ENCODE peak calls at places on chromosome 2, in seven cellular contexts. G, P, N, T, K, J and D are unnamed samples.

GRCh38 chr2:71930073-71930681 is 217.5 kb downstream of the CYP26B1 start:
- DNase-seq in P (no peak), J (no peak), T (peak), G (peak), K (no peak), N (no peak), D (no peak)

GRCh38 chr2:30366199-30366691 is 80.8 kb upstream of the LCLAT1 start:
- DNase-seq in G (no peak), T (no peak), N (no peak), P (no peak), J (peak), K (peak), D (no peak)

GRCh38 chr2:134189009-134189717 is 64.7 kb upstream of the MGAT5 start:
- DNase-seq in K (peak), J (no peak), T (peak), P (no peak), N (no peak), G (no peak), D (no peak)

GRCh38 chr2:102442967-102443828 is 20.2 kb downstream of the IL18RAP start:
- DNase-seq in P (peak), T (peak), J (peak), N (no peak), G (peak), K (peak), D (no peak)

GRCh38 chr2:33230877-33231276 is 245.6 kb upstream of the RASGRP3 start:
- DNase-seq in J (no peak), G (no peak), P (no peak), T (peak), K (no peak), N (no peak), D (no peak)

GRCh38 chr2:17095340-17095739 is 422.9 kb downstream of the RAD51AP2 start:
- DNase-seq in G (no peak), N (no peak), T (no peak), K (no peak), P (no peak), J (no peak), D (no peak)

GRCh38 chr2:71511776-71512175 is 58.4 kb downstream of the DYSF start:
- DNase-seq in N (no peak), G (no peak), K (no peak), P (no peak), T (no peak), J (no peak), D (no peak)

GRCh38 chr2:25481381-25482310 is 139.9 kb upstream of the DNMT3A start:
- DNase-seq in K (peak), J (no peak), N (no peak), P (no peak), T (no peak), G (no peak), D (no peak)

GRCh38 chr2:186959486-186959885 is 110.5 kb upstream of the ZSWIM2 start:
- DNase-seq in K (no peak), N (no peak), G (no peak), J (no peak), P (no peak), T (no peak), D (no peak)

GRCh38 chr2:147204102-147204501 is 640.7 kb upstream of the ACVR2A start:
- DNase-seq in N (no peak), P (no peak), G (no peak), T (peak), K (peak), J (no peak), D (no peak)

GRCh38 chr2:25491003-25491696 is 149.4 kb upstream of the DNMT3A start:
- DNase-seq in K (peak), G (no peak), J (no peak), T (peak), N (no peak), P (no peak), D (no peak)

GRCh38 chr2:127581050-127581345 is 45.5 kb downstream of the MYO7B start:
- DNase-seq in N (no peak), T (no peak), K (no peak), P (no peak), G (no peak), J (no peak), D (no peak)

DNA sequence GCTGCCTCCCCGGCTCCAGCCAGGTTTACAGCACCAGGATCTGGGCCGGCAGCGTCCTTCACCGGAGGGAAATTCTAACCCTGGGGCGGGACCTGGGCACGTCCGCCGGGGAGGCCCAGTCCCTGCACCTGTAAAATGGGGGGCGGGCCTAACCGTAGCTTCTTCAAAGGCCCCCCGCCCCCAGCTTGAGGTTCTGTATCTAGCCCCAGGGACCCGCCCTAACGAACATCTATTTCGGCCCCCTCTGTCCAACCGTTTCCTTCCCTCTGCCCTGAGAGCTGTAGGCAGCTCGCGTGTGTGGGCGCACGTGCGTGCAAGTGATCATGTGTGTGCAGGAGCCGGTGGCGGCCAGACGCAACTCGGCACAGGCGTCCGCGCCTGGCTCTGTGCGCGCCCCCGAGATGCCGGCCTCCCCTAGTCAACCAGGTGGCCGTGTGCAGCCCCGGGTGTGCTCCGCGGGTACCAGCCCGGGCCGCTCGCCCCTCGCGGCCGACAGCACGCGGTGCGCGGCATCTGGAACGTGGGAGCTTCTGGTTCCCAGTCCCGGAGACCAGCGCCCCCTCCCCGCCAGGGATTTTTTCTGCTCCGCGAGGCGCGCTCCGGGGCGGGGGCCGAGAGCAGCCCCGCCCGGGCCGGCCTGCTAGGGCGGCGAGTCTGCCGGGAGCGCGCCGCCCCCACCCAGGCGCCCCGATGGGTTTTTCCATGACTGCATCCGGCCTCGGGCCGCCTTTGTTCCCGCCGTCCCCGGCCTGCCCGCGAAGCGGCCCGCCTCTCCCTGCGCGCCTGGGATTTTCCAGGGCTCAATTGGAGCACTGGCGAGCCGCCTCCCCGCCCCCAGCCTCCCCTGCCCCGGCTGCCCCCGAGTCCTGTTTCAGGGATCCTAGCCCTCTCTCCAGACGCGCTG is 21.2 kb downstream of the TEX44 start:
- DNase-seq in G (peak), J (peak), N (peak), K (peak), P (peak), T (peak), D (peak)
- TF ChIP-seq CTCF in G (peak), J (peak), N (no peak), K (peak), P (peak), T (peak), D (no peak)

DNA sequence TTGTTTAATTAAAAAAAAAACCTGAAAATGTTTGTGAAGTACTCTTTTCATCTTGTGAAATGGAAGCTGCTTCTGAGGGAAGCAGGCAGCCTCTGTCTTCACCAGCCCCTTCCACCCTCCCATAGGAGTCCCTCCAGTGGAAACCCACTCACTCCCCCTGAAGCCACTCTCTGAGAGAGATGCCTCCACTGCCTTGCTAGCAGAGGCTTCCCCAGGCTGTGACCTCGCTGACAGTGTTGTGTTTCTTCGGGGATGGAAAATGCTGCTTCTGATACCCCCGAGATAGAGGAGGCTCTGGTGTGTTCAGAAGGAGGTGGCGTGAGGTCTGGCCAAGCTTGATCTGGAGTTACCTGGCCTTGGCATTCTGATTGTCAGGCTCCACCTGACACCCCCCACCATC is 59.9 kb downstream of the SH3RF3 start:
- DNase-seq in G (no peak), T (no peak), J (no peak), P (no peak), N (no peak), K (no peak), D (no peak)
- TF ChIP-seq CTCF in G (no peak), T (no peak), J (no peak), P (no peak), N (no peak), K (no peak), D (no peak)

GRCh38 chr2:158723311-158723838 is 71.7 kb upstream of the DAPL1 start:
- DNase-seq in K (no peak), P (no peak), J (no peak), T (peak), G (no peak), N (no peak), D (no peak)

GRCh38 chr2:158724803-158725271 is 70.3 kb upstream of the DAPL1 start:
- DNase-seq in T (peak), G (no peak), J (no peak), P (no peak), N (no peak), K (no peak), D (no peak)

GRCh38 chr2:158725496-158725895 is 69.6 kb upstream of the DAPL1 start:
- DNase-seq in G (no peak), N (no peak), P (peak), T (peak), J (no peak), K (no peak), D (no peak)

GRCh38 chr2:158722266-158723105 is 72.6 kb upstream of the DAPL1 start:
- DNase-seq in T (no peak), N (no peak), P (no peak), J (no peak), K (no peak), G (no peak), D (no peak)

GRCh38 chr2:158723921-158724802 is 71.0 kb upstream of the DAPL1 start:
- DNase-seq in P (no peak), T (peak), G (no peak), K (no peak), J (no peak), N (no peak), D (no peak)
- TF ChIP-seq CTCF in P (peak), T (peak), G (no peak), K (peak), J (peak), N (peak), D (no peak)

GRCh38 chr2:188369365-188369764 is 77.7 kb downstream of the GULP1 start:
- DNase-seq in T (peak), J (peak), P (peak), G (peak), N (peak), K (peak), D (no peak)
- TF ChIP-seq CTCF in T (peak), J (peak), P (peak), G (peak), N (peak), K (peak), D (no peak)